ENCODE peak calls at places on chromosomes 12 and 14, in five cellular contexts. Z, X, U, T and D are unnamed samples.

GRCh38 chr14:101226603-101227425 is 323.3 kb upstream of the RTL1 start:
- DNase-seq in U (no peak), X (no peak), T (no peak), Z (no peak), D (no peak)

GRCh38 chr12:107468182-107468581 is 217.4 kb upstream of the PWP1 start:
- DNase-seq in T (no peak), Z (no peak), X (no peak), U (no peak), D (no peak)

GRCh38 chr12:58819345-58819744 is 101.0 kb downstream of the LRIG3 start:
- DNase-seq in Z (no peak), U (no peak), T (no peak), X (no peak), D (no peak)

GRCh38 chr12:57430117-57430930 is 519 bp downstream of the R3HDM2 start:
- DNase-seq in U (peak), T (peak), Z (peak), X (no peak), D (peak)

GRCh38 chr12:91778091-91778819 is 367.4 kb downstream of the BTG1 start:
- DNase-seq in Z (no peak), T (peak), X (no peak), U (no peak), D (no peak)

GRCh38 chr12:97308576-97309198 is 153.9 kb upstream of the RMST start:
- DNase-seq in U (peak), T (peak), X (no peak), Z (peak), D (peak)

GRCh38 chr12:112848338-112848715 is 56.8 kb downstream of the RPH3A start:
- DNase-seq in U (no peak), T (no peak), Z (no peak), X (no peak), D (no peak)

GRCh38 chr12:121196902-121197301 is 13.0 kb upstream of the P2RX4 start:
- DNase-seq in U (no peak), Z (no peak), T (peak), X (no peak), D (no peak)

GRCh38 chr12:26789731-26790644 is 43.0 kb downstream of the ITPR2 start:
- DNase-seq in Z (no peak), X (no peak), U (no peak), T (peak), D (no peak)

GRCh38 chr12:96044017-96044985 is 8.9 kb upstream of the LTA4H start:
- DNase-seq in T (peak), U (no peak), X (no peak), Z (no peak), D (no peak)

GRCh38 chr14:91935621-91936020 is 11.9 kb downstream of the FBLN5 start:
- DNase-seq in T (no peak), U (no peak), Z (no peak), X (no peak), D (no peak)

GRCh38 chr12:127822743-127823433 is 444.1 kb upstream of the TMEM132C start:
- DNase-seq in X (no peak), Z (peak), U (no peak), T (no peak), D (no peak)

GRCh38 chr14:59570122-59570521 is 6.5 kb downstream of the CCDC175 start:
- DNase-seq in U (no peak), X (no peak), Z (no peak), T (no peak), D (no peak)

GRCh38 chr12:52280319-52280795 is 5.9 kb downstream of the KRT86 start:
- DNase-seq in T (peak), U (peak), Z (peak), X (peak), D (peak)

GRCh38 chr14:87457727-87458126 is 535.3 kb downstream of the GALC start:
- DNase-seq in T (no peak), X (no peak), Z (no peak), U (no peak), D (no peak)

DNA sequence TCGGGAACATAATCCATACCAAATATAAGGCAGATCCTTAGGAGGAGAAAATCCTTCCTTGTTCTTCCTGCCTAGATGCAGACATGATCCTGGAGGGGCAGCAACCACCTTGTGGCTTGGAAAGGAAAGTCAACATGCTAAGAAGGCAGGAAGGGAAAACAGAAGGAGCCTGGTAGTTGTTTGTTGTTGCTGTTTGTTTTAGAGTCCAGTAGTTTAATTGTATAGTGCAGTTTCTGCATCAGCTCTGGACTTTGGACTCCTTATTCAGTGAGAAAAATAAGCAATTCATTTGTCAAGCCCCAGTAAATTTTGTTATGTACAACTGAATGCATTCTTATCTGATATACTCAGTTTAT is 45.7 kb upstream of the APPL2 start:
- DNase-seq in T (no peak), Z (no peak), X (no peak), U (peak), D (no peak)
- TF ChIP-seq CTCF in T (no peak), Z (no peak), X (no peak), U (no peak), D (no peak)

DNA sequence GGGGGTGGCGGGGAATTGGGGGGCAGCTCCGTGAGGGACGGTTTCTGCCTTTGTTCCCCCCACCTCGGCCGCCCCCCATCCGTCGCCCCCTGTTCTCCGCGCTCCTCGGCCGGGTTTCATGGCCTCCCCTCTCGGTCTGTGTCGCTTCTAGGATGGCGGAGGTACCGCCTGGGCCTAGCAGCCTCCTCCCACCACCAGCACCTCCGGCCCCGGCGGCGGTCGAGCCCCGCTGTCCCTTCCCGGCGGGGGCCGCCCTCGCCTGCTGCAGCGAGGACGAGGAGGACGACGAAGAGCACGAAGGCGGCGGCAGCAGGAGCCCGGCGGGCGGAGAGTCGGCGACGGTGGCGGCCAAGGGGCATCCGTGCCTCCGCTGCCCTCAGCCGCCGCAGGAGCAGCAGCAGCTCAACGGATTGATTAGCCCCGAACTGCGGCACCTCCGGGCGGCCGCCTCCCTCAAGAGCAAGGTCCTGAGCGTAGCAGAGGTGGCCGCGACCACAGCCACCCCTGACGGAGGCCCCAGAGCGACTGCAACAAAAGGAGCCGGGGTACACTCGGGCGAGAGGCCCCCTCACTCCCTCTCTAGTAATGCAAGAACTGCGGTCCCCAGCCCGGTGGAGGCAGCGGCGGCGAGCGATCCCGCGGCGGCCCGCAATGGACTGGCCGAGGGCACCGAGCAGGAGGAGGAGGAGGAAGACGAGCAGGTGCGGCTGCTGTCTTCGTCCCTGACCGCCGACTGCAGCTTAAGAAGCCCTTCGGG is 598 bp downstream of the NAA30 start:
- DNase-seq in X (peak), T (no peak), U (peak), Z (peak), D (peak)
- TF ChIP-seq CTCF in X (no peak), T (no peak), U (no peak), Z (no peak), D (no peak)

DNA sequence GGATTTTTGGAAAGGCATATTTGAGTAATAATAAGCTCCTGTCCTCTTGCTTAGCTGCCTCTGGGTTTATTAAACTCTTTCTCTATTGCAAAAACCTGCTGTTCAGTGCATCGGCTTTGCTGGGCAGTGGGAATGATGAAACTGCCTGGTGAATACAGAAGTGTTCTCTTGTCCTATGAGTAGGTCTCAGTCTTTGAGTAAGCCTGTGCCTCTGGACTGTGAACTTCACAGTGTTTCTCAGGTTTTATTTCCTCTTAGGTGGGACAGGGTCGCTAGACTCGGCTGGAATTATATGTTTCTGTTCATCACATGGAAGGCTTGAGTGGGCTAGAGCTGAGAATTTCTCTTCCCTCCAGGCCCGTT is 46.4 kb downstream of the CRADD start:
- DNase-seq in Z (no peak), T (no peak), U (no peak), X (no peak), D (no peak)
- TF ChIP-seq CTCF in Z (no peak), T (no peak), U (no peak), X (no peak), D (no peak)

DNA sequence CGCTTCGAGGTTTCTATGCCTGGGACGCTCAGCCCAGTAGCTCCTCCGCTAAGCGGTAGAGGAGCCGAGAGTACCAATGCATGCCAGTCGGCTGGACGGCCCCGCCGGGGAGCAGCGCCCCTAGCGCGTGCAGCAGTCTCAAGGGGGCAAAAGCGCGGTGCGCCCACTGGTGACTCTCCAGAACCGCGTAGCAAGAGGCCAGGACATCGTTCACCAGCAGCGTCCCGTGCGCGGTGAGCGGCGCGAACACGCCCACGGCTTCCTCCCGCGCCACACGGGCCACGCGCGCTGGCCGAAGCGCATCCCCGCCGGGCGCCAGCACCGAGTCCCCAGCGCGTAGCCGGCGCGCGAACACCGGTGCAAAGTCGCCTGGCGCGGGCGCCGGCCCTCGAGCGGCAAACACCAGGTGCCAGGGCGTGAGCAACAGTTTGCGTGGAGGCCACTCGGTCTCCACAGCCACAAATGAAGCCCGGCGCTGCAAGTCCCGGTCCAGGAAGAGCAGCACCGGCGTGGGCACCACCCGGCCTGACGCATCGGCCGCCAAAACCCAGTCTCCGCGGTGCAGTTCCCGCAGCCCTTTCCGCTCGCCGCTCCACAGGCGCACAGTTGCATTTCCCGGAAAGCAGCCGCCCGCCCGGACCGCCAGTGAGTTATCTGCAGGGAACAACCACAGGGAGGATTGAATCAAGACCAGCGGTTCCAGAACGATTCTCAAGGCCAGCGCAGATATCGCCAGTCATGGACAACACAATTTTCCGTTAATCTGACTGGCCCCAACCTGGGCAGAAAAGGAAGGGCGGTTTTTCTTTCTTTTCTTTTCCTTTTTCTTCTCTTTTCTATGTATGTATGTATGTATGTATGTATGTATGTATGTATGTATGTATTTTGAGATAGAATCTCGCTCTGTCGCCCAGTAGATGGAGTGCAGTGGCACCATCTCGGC is 4.5 kb downstream of the DHH start:
- DNase-seq in T (no peak), X (no peak), Z (no peak), U (no peak), D (no peak)
- TF ChIP-seq CTCF in T (peak), X (no peak), Z (no peak), U (peak), D (peak)